ENCODE peak calls at places on chromosomes 16 and 17, in ten cellular contexts. I, S, G, J, R, O, V, T, C and B are unnamed samples.

GRCh38 chr16:22624038-22624656 is 113.5 kb downstream of the NPIPB5 start:
- DNase-seq in T (no peak), R (no peak), C (no peak), J (no peak), S (no peak), V (no peak), O (no peak), I (peak; percentile 6), G (no peak), B (peak; percentile 66)

GRCh38 chr17:39757931-39758873 is 20.5 kb downstream of the GRB7 start:
- DNase-seq in I (no peak), O (no peak), C (no peak), J (no peak), R (no peak), V (no peak), S (no peak), T (no peak), G (peak; percentile 67), B (no peak)

GRCh38 chr16:70720431-70721201 is 34.8 kb upstream of the MTSS2 start:
- DNase-seq in J (no peak), R (no peak), G (no peak), V (no peak), T (no peak), I (no peak), O (no peak), S (no peak), C (no peak), B (no peak)

GRCh38 chr17:36590082-36590481 is 1.6 kb upstream of the DHRS11 start:
- DNase-seq in G (no peak), T (no peak), I (no peak), O (no peak), S (no peak), R (no peak), V (peak; percentile 88), J (no peak), C (peak; percentile 17), B (no peak)

GRCh38 chr17:66468241-66469087 is 166.1 kb downstream of the PRKCA start:
- DNase-seq in V (peak; percentile 48), C (peak; percentile 44), T (no peak), R (peak; percentile 26), O (no peak), J (peak; percentile 43), S (no peak), I (no peak), G (no peak), B (no peak)

GRCh38 chr16:19909750-19910322 is 25.2 kb upstream of the GPRC5B start:
- DNase-seq in J (peak; percentile 38), O (no peak), S (no peak), V (peak; percentile 24), G (no peak), R (no peak), T (no peak), C (no peak), I (no peak), B (no peak)

GRCh38 chr16:57773680-57774295 is 28.5 kb downstream of the KIFC3 start:
- DNase-seq in R (no peak), O (no peak), G (no peak), T (no peak), V (no peak), I (peak; percentile 84), S (no peak), C (no peak), J (no peak), B (no peak)

GRCh38 chr16:5336898-5337297 is 239.3 kb upstream of the EEF2KMT start:
- DNase-seq in G (no peak), I (no peak), O (no peak), S (no peak), C (no peak), R (no peak), T (no peak), V (no peak), J (no peak), B (no peak)

GRCh38 chr16:85157372-85157771 is 45.1 kb upstream of the CIBAR2 start:
- DNase-seq in I (no peak), S (no peak), T (no peak), C (no peak), R (no peak), O (no peak), J (no peak), G (no peak), V (no peak), B (no peak)

GRCh38 chr17:68942389-68942788 is 12.8 kb downstream of the ABCA8 start:
- DNase-seq in T (no peak), R (no peak), C (no peak), O (no peak), I (no peak), J (no peak), S (no peak), V (no peak), G (no peak), B (no peak)

GRCh38 chr17:68939195-68939594 is 16.0 kb downstream of the ABCA8 start:
- DNase-seq in J (no peak), C (no peak), V (no peak), R (no peak), O (no peak), G (no peak), I (no peak), S (no peak), T (no peak), B (no peak)

GRCh38 chr17:68937890-68938514 is 17.2 kb downstream of the ABCA8 start:
- DNase-seq in V (no peak), S (no peak), C (no peak), R (no peak), G (no peak), J (no peak), T (no peak), O (no peak), I (no peak), B (no peak)

GRCh38 chr17:68944435-68945035 is 10.7 kb downstream of the ABCA8 start:
- DNase-seq in V (no peak), C (no peak), J (peak; percentile 2), T (no peak), G (no peak), R (no peak), I (no peak), O (no peak), S (no peak), B (no peak)

GRCh38 chr17:68943123-68943811 is 11.9 kb downstream of the ABCA8 start:
- DNase-seq in G (no peak), O (no peak), R (no peak), V (no peak), S (no peak), C (no peak), I (no peak), T (no peak), J (no peak), B (no peak)
- H3K36me3 ChIP-seq in G (no peaks in the 10 kb centered on the region), O (no peaks in the 10 kb centered on the region), R (no peaks in the 10 kb centered on the region), V (no peaks in the 10 kb centered on the region), S (no peaks in the 10 kb centered on the region), C (no peaks in the 10 kb centered on the region), I (no peaks in the 10 kb centered on the region), T (no peaks in the 10 kb centered on the region), J (no peaks in the 10 kb centered on the region), B (no peaks in the 10 kb centered on the region)

DNA sequence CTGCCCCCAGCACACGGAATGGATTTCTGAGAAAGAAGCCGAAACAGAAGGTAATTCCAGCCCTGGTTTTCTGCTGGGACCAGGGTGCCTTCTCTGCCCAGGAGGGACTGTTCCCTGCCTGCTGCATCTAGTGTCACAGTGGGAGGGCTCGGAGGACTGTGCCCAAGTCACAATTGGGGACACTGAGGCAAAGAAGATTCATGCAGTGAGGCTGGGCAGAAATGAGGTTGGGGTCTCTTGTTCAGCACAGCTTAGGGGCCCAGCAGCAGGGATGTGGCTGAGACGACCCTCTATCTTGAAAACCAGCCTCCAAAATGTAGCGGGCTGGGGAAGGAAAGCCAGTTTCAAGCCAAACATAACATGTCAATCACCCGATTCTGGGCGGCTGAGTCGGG is 592 bp downstream of the IL21R start:
- DNase-seq in J (no peak), C (no peak), V (no peak), T (no peak), R (no peak), O (no peak), G (peak; percentile 14), I (no peak), S (no peak), B (no peak)
- H3K4me1 ChIP-seq in J (no peaks in the 10 kb centered on the region), C (peaks cover 10% of the 10 kb centered on the region), V (no peaks in the 10 kb centered on the region), T (no peaks in the 10 kb centered on the region), R (no peaks in the 10 kb centered on the region), O (no peaks in the 10 kb centered on the region), G (peaks cover 55% of the 10 kb centered on the region), I (no peaks in the 10 kb centered on the region), S (no peaks in the 10 kb centered on the region), B (no peaks in the 10 kb centered on the region)

GRCh38 chr17:3968017-3968416 is 3.8 kb upstream of the ATP2A3 start:
- DNase-seq in I (no peak), O (no peak), S (no peak), G (no peak), T (no peak), V (no peak), J (no peak), R (no peak), C (no peak), B (no peak)

GRCh38 chr17:3965123-3965800 is 1.0 kb upstream of the ATP2A3 start:
- DNase-seq in V (peak; percentile 58), T (no peak), G (peak; percentile 63), J (peak; percentile 90), O (peak; percentile 91), I (peak; percentile 84), C (peak; percentile 59), R (peak; percentile 54), S (peak; percentile 22), B (no peak)

GRCh38 chr17:3964203-3965122 is at the start of gene ATP2A3:
- DNase-seq in G (peak; percentile 58), C (no peak), I (peak; percentile 65), V (no peak), T (no peak), R (no peak), O (peak; percentile 86), S (no peak), J (peak; percentile 39), B (peak; percentile 30)

GRCh38 chr17:3968886-3969524 is 4.8 kb upstream of the ATP2A3 start:
- DNase-seq in I (no peak), R (no peak), V (peak; percentile 67), T (no peak), S (no peak), C (no peak), G (no peak), O (no peak), J (no peak), B (no peak)

DNA sequence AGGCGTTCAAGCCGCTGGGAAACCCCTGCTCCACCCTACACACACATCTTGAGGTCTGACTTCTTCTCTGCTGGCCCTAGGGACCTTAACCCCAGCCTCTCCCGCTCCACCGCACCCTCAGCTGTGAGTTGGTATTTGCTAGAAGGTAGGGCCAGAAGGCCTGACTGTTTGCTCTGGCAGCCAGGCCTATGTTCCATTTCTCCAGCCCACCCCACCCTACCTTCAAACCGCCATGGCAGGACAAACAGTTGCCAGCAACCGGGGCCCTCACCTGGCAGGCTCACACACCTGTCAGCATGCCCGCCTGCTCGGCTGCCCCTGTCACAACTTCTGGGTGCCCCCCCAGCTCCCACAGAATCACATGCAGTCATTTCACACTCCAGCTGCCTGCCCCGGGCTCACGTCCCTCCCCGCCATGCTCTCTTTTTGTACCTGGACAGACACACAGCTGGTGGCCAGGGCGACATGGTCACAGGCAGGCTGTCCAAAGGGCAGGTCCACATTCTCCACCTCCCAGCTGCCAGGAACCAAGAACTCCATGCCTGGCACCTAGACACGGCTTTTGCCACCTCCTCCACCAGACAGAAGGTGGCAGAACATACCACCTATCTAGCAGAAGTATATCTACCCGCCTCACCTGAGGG is 2.6 kb upstream of the ATP2A3 start:
- DNase-seq in O (peak; percentile 81), R (no peak), I (peak; percentile 84), G (no peak), C (no peak), S (no peak), J (no peak), T (no peak), V (no peak), B (no peak)
- H3K4me3 ChIP-seq in O (no peak overlapping the region), R (no peak overlapping the region), I (no peak overlapping the region), G (no peak overlapping the region), C (no peak overlapping the region), S (no peak overlapping the region), J (no peak overlapping the region), T (no peak overlapping the region), V (no peak overlapping the region), B (no peak overlapping the region)

GRCh38 chr16:15721018-15721417 is 71.0 kb downstream of the NDE1 start:
- DNase-seq in I (no peak), R (no peak), S (no peak), J (no peak), T (no peak), V (no peak), G (no peak), C (no peak), O (no peak), B (no peak)
- H3K36me3 ChIP-seq in I (no peaks in the 10 kb centered on the region), R (no peaks in the 10 kb centered on the region), S (peaks cover 14% of the 10 kb centered on the region), J (no peaks in the 10 kb centered on the region), T (peaks cover 51% of the 10 kb centered on the region), V (no peaks in the 10 kb centered on the region), G (peaks cover 11% of the 10 kb centered on the region), C (no peaks in the 10 kb centered on the region), O (no peaks in the 10 kb centered on the region), B (peaks cover 42% of the 10 kb centered on the region)